ENCODE peak calls at places on chromosomes 13 and 19, in nine cellular contexts. F is stimulated activated CD4-positive, alpha-beta T cell treated with anti-CD3 and anti-CD28 coated beads, TNF-alpha, amount 100 ng/mL, for 24 hours; L is EL; Z is trophoblast cell; K is posterior vena cava; J is stimulated activated CD8-positive, alpha-beta memory T cell treated with anti-CD3 and anti-CD28 coated beads, Interleukin-4, amount 100 ng/mL, for 48 hours; V is NCI-H1436; I is neuronal stem cell; X is amniotic stem cell. Y is an unnamed sample.

GRCh38 chr19:45104658-45105384 is 11.8 kb downstream of the PPP1R37 start:
- DNase-seq in V (no peak), X (no peak), K (no peak), I (no peak), F (no peak), Z (no peak), L (no peak), J (no peak), Y (no peak)

GRCh38 chr19:2986951-2987491 is 9.7 kb downstream of the TLE6 start:
- DNase-seq in J (no peak), K (no peak), F (no peak), L (no peak), I (no peak), X (no peak), V (no peak), Z (no peak), Y (no peak)

GRCh38 chr19:55305491-55305890 is 19.6 kb downstream of the TMEM150B start:
- DNase-seq in J (peak), X (no peak), K (no peak), Z (peak), L (peak), I (no peak), F (peak), V (peak), Y (no peak)

GRCh38 chr13:45932611-45933182 is 81.1 kb upstream of the SIAH3 start:
- DNase-seq in V (no peak), J (no peak), K (no peak), I (no peak), X (no peak), F (no peak), L (no peak), Z (no peak), Y (no peak)

GRCh38 chr13:31049833-31050232 is 111.9 kb downstream of the HSPH1 start:
- DNase-seq in I (no peak), K (no peak), F (no peak), Z (no peak), X (no peak), V (no peak), L (no peak), J (no peak), Y (no peak)

GRCh38 chr19:44553478-44554171 is 24.1 kb upstream of the CEACAM20 start:
- DNase-seq in L (no peak), X (no peak), F (no peak), K (no peak), J (no peak), I (no peak), Z (no peak), V (no peak), Y (no peak)

GRCh38 chr19:36604656-36605100 is 435 bp upstream of the ZNF382 start:
- DNase-seq in J (peak), X (peak), Z (peak), F (peak), I (no peak), L (peak), V (peak), K (no peak), Y (peak)

GRCh38 chr13:75508002-75508548 is 26.1 kb upstream of the TBC1D4 start:
- DNase-seq in I (no peak), K (no peak), X (no peak), F (no peak), J (no peak), L (no peak), Z (no peak), V (no peak), Y (no peak)

GRCh38 chr13:30805132-30805537 is 69.8 kb downstream of the ALOX5AP start:
- DNase-seq in Z (no peak), I (no peak), K (no peak), V (no peak), L (no peak), F (no peak), J (no peak), X (no peak), Y (no peak)

GRCh38 chr13:113996912-113997745 is 23.3 kb upstream of the C13orf46 start:
- DNase-seq in K (peak), J (no peak), Z (no peak), L (no peak), V (no peak), X (no peak), F (no peak), I (no peak), Y (peak)

GRCh38 chr13:90918551-90918950 is 428.9 kb upstream of the MIR17HG start:
- DNase-seq in X (no peak), L (no peak), I (no peak), K (no peak), F (no peak), Z (no peak), J (no peak), V (no peak), Y (no peak)

Y was measured in Right ventricle myocardium inferior.